ENCODE peak calls at places on chromosomes 4 and X, in seven cellular contexts. O is A549, A is spleen, T is right atrium auricular region, V is RWPE1, C is aorta, J is MM.1S. X is an unnamed sample.

GRCh38 chr4:105978684-105979296 is 83.5 kb downstream of the NPNT start:
- DNase-seq in O (no peak), A (no peak), T (no peak), V (no peak), C (peak; percentile 78), J (no peak), X (no peak)

GRCh38 chrX:57655065-57655464 is 25.0 kb downstream of the NLRP2B start:
- DNase-seq in O (no peak), A (no peak), T (no peak), V (no peak), C (no peak), J (no peak), X (no peak)

GRCh38 chr4:127141857-127142256 is 490.9 kb upstream of the INTU start:
- DNase-seq in O (no peak), A (no peak), T (no peak), V (no peak), C (no peak), J (no peak), X (no peak)

GRCh38 chr4:89287945-89288344 is 19.7 kb downstream of the GPRIN3 start:
- DNase-seq in O (no peak), A (no peak), T (no peak), V (no peak), C (no peak), J (no peak), X (no peak)

GRCh38 chrX:41084044-41084359 is 1.2 kb upstream of the USP9X start:
- DNase-seq in O (no peak), A (no peak), T (no peak), V (no peak), C (no peak), J (no peak), X (no peak)

GRCh38 chrX:117570160-117570559 is 546.5 kb downstream of the KLHL13 start:
- DNase-seq in O (no peak), A (no peak), T (no peak), V (no peak), C (no peak), J (no peak), X (no peak)

GRCh38 chrX:154542723-154543424 is 3.8 kb downstream of the G6PD start:
- DNase-seq in O (peak; percentile 95), A (peak; percentile 79), T (peak; percentile 66), V (no peak), C (peak; percentile 55), J (no peak), X (no peak)

GRCh38 chr4:88752754-88753153 is 55.1 kb upstream of the NAP1L5 start:
- DNase-seq in O (no peak), A (no peak), T (no peak), V (no peak), C (peak; percentile 42), J (no peak), X (no peak)

GRCh38 chr4:5746250-5746649 is 35.2 kb downstream of the EVC start:
- DNase-seq in O (no peak), A (no peak), T (peak; percentile 43), V (no peak), C (no peak), J (no peak), X (no peak)

GRCh38 chrX:154375156-154375504 is 696 bp upstream of the FLNA start:
- DNase-seq in O (no peak), A (no peak), T (no peak), V (no peak), C (no peak), J (no peak), X (no peak)

GRCh38 chr4:145618210-145618911 is 824 bp upstream of the MMAA start:
- DNase-seq in O (peak; percentile 9), A (peak; percentile 79), T (no peak), V (peak; percentile 13), C (no peak), J (peak; percentile 38), X (no peak)

GRCh38 chr4:8905773-8906667 is 34.4 kb upstream of the HMX1 start:
- DNase-seq in O (no peak), A (peak; percentile 75), T (no peak), V (no peak), C (peak; percentile 33), J (no peak), X (no peak)

GRCh38 chrX:113399501-113400192 is 559.0 kb upstream of the AMOT start:
- DNase-seq in O (no peak), A (no peak), T (no peak), V (no peak), C (no peak), J (no peak), X (no peak)

GRCh38 chrX:68723491-68724155 is 76.2 kb downstream of the STARD8 start:
- DNase-seq in O (no peak), A (peak; percentile 63), T (no peak), V (no peak), C (no peak), J (no peak), X (no peak)

GRCh38 chr4:99657801-99658200 is at the start of gene C4orf54:
- DNase-seq in O (no peak), A (no peak), T (no peak), V (peak; percentile 50), C (no peak), J (no peak), X (peak; percentile 77)

GRCh38 chr4:186570193-186570996 is 15.0 kb upstream of the MTNR1A start:
- DNase-seq in O (peak; percentile 12), A (no peak), T (no peak), V (no peak), C (no peak), J (no peak), X (peak; percentile 45)

GRCh38 chr4:86005998-86006397 is 353.9 kb downstream of the MAPK10 start:
- DNase-seq in O (no peak), A (no peak), T (no peak), V (no peak), C (no peak), J (no peak), X (no peak)

GRCh38 chr4:117898496-117898895 is 135.8 kb upstream of the NDST3 start:
- DNase-seq in O (no peak), A (no peak), T (no peak), V (no peak), C (no peak), J (no peak), X (no peak)

GRCh38 chrX:120308959-120309872 is 2.0 kb downstream of the TMEM255A start:
- DNase-seq in O (peak; percentile 85), A (peak; percentile 92), T (no peak), V (peak; percentile 25), C (peak; percentile 60), J (peak; percentile 80), X (peak; percentile 51)

GRCh38 chrX:136168929-136169735 is 21.8 kb downstream of the FHL1 start:
- DNase-seq in O (no peak), A (no peak), T (peak; percentile 79), V (peak; percentile 30), C (peak; percentile 70), J (no peak), X (no peak)

GRCh38 chrX:11464360-11464759 is 171.1 kb downstream of the AMELX start:
- DNase-seq in O (no peak), A (no peak), T (no peak), V (no peak), C (no peak), J (no peak), X (no peak)

GRCh38 chrX:42127563-42127962 is 204.2 kb upstream of the CASK start:
- DNase-seq in O (no peak), A (no peak), T (no peak), V (no peak), C (no peak), J (no peak), X (no peak)

GRCh38 chrX:14694631-14695030 is 165.3 kb downstream of the GLRA2 start:
- DNase-seq in O (no peak), A (no peak), T (no peak), V (no peak), C (no peak), J (no peak), X (no peak)

GRCh38 chr4:52568351-52568750 is 90.8 kb downstream of the USP46 start:
- DNase-seq in O (no peak), A (no peak), T (no peak), V (no peak), C (no peak), J (no peak), X (no peak)

GRCh38 chr4:52560844-52561280 is 98.2 kb downstream of the USP46 start:
- DNase-seq in O (no peak), A (no peak), T (no peak), V (no peak), C (no peak), J (no peak), X (peak; percentile 93)

GRCh38 chr4:52566136-52567031 is 92.7 kb downstream of the USP46 start:
- DNase-seq in O (no peak), A (no peak), T (no peak), V (no peak), C (no peak), J (no peak), X (no peak)
- H3K27ac ChIP-seq in O (no peak overlapping the region), A (no peak overlapping the region), T (no peak overlapping the region), V (no peak overlapping the region), C (no peak overlapping the region), J (no peak overlapping the region), X (no peak overlapping the region)

DNA sequence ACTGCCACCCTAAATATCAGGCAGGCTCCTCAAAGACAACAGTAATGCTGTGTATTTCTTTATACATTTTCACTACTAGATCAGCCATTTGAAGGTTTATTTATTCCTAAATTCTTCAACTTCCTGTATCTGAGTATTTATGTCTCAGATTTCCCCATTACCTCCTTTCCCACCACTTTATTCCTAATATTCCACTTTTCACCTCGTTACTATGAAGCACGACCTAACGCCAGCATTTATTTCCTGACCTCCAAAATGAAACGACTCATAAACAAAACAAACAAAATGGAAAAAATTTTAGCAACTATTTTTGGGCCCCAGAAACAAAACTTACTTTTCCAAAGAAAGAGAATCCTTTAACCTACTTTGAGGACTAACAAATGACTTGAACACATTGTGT is 69.6 kb downstream of the MAML3 start:
- DNase-seq in O (no peak), A (no peak), T (no peak), V (no peak), C (no peak), J (no peak), X (no peak)
- H3K27ac ChIP-seq in O (peak overlapping the region; percentile 97), A (no peak overlapping the region), T (no peak overlapping the region), V (no peak overlapping the region), C (no peak overlapping the region), J (no peak overlapping the region), X (no peak overlapping the region)

GRCh38 chr4:112284662-112285411 is 867 bp downstream of the TIFA start:
- DNase-seq in O (no peak), A (peak; percentile 84), T (no peak), V (no peak), C (peak; percentile 45), J (peak; percentile 30), X (no peak)

GRCh38 chr4:112287258-112287873 is 1.7 kb upstream of the TIFA start:
- DNase-seq in O (no peak), A (no peak), T (no peak), V (no peak), C (no peak), J (no peak), X (no peak)

GRCh38 chr4:112280657-112281056 is 5.0 kb downstream of the TIFA start:
- DNase-seq in O (no peak), A (no peak), T (no peak), V (no peak), C (no peak), J (no peak), X (no peak)

GRCh38 chr4:112282860-112283667 is 2.6 kb downstream of the TIFA start:
- DNase-seq in O (no peak), A (no peak), T (no peak), V (no peak), C (no peak), J (no peak), X (no peak)

GRCh38 chr4:112284166-112284565 is 1.5 kb downstream of the TIFA start:
- DNase-seq in O (no peak), A (no peak), T (no peak), V (no peak), C (no peak), J (no peak), X (no peak)
- H3K27ac ChIP-seq in O (no peak overlapping the region), A (peak overlapping the region; percentile 91), T (peak overlapping the region; percentile 88), V (no peak overlapping the region), C (no peak overlapping the region), J (peak overlapping the region; percentile 55), X (peak overlapping the region; percentile 35)

GRCh38 chrX:150050387-150050786 is 112.1 kb upstream of the EOLA2 start:
- DNase-seq in O (no peak), A (no peak), T (no peak), V (no peak), C (no peak), J (no peak), X (no peak)
- H3K27ac ChIP-seq in O (no peak overlapping the region), A (no peak overlapping the region), T (no peak overlapping the region), V (no peak overlapping the region), C (no peak overlapping the region), J (no peak overlapping the region), X (peak overlapping the region; percentile 43)

X was measured in epithelial cell of prostate.